ENCODE peak calls at places on chromosomes 1 and 21, in seven cellular contexts. G, Q, F, D, X, U and H are unnamed samples. For H3K27me3, the result is how much of the 10 kb centered on the place peaks cover.

GRCh38 chr1:237042892-237043576 is 1.1 kb downstream of the RYR2 start:
- DNase-seq in G (peak), Q (peak), F (no peak), D (peak), X (no peak), U (no peak), H (no peak)

GRCh38 chr1:85616011-85616705 is 35.6 kb downstream of the CCN1 start:
- DNase-seq in G (no peak), Q (no peak), F (no peak), D (no peak), X (no peak), U (no peak), H (no peak)

GRCh38 chr1:121418369-121419049 is 233.7 kb downstream of the SRGAP2C start:
- DNase-seq in G (no peak), Q (no peak), F (no peak), D (no peak), X (no peak), U (no peak), H (no peak)

GRCh38 chr1:23337869-23338268 is 6.2 kb downstream of the HNRNPR start:
- DNase-seq in G (no peak), Q (no peak), F (no peak), D (no peak), X (no peak), U (no peak), H (no peak)

GRCh38 chr1:215405211-215405610 is 161.9 kb upstream of the KCTD3 start:
- DNase-seq in G (no peak), Q (no peak), F (no peak), D (no peak), X (no peak), U (no peak), H (no peak)

GRCh38 chr1:152622803-152623202 is at the start of gene LCE3A:
- DNase-seq in G (no peak), Q (no peak), F (no peak), D (no peak), X (no peak), U (peak), H (no peak)

GRCh38 chr21:32372755-32373154 is 20.1 kb downstream of the URB1 start:
- DNase-seq in G (no peak), Q (no peak), F (no peak), D (no peak), X (no peak), U (no peak), H (no peak)

GRCh38 chr1:8238141-8239038 is 79.5 kb upstream of the SLC45A1 start:
- DNase-seq in G (no peak), Q (no peak), F (no peak), D (no peak), X (no peak), U (no peak), H (no peak)

GRCh38 chr1:176843352-176844297 is 320.9 kb downstream of the ASTN1 start:
- DNase-seq in G (no peak), Q (peak), F (no peak), D (peak), X (no peak), U (peak), H (peak)

GRCh38 chr21:33975548-33976081 is 60.0 kb upstream of the ATP5PO start:
- DNase-seq in G (no peak), Q (no peak), F (no peak), D (no peak), X (peak), U (peak), H (peak)

GRCh38 chr1:64505232-64505943 is 35.5 kb downstream of the CACHD1 start:
- DNase-seq in G (peak), Q (peak), F (no peak), D (peak), X (peak), U (no peak), H (peak)

GRCh38 chr1:152325111-152325510 is at the start of gene FLG:
- DNase-seq in G (no peak), Q (no peak), F (no peak), D (no peak), X (no peak), U (no peak), H (no peak)

GRCh38 chr1:201486158-201486557 is 17.2 kb upstream of the PHLDA3 start:
- DNase-seq in G (no peak), Q (no peak), F (no peak), D (no peak), X (no peak), U (no peak), H (no peak)

GRCh38 chr1:114079596-114080190 is 74.0 kb downstream of the SYT6 start:
- DNase-seq in G (no peak), Q (no peak), F (no peak), D (no peak), X (no peak), U (no peak), H (no peak)

GRCh38 chr1:239987103-239987745 is 104.5 kb upstream of the FMN2 start:
- DNase-seq in G (no peak), Q (peak), F (no peak), D (peak), X (no peak), U (peak), H (peak)

GRCh38 chr1:110756506-110756905 is 81.8 kb upstream of the KCNA3 start:
- DNase-seq in G (no peak), Q (peak), F (no peak), D (no peak), X (no peak), U (no peak), H (no peak)

GRCh38 chr21:43345746-43346409 is 81.1 kb downstream of the SIK1 start:
- DNase-seq in G (peak), Q (no peak), F (no peak), D (no peak), X (no peak), U (peak), H (no peak)

GRCh38 chr1:48977273-48977672 is 200.6 kb upstream of the BEND5 start:
- DNase-seq in G (no peak), Q (no peak), F (no peak), D (no peak), X (no peak), U (no peak), H (no peak)

GRCh38 chr1:41599912-41600311 is 115.4 kb upstream of the EDN2 start:
- DNase-seq in G (no peak), Q (no peak), F (no peak), D (no peak), X (no peak), U (no peak), H (no peak)

GRCh38 chr1:183832472-183832871 is 27.6 kb downstream of the RGL1 start:
- DNase-seq in G (no peak), Q (no peak), F (no peak), D (no peak), X (no peak), U (no peak), H (no peak)

GRCh38 chr1:224510880-224511645 is 76.5 kb upstream of the WDR26 start:
- DNase-seq in G (no peak), Q (no peak), F (no peak), D (no peak), X (no peak), U (peak), H (no peak)

GRCh38 chr1:237931631-237932030 is 40.9 kb upstream of the ZP4 start:
- DNase-seq in G (no peak), Q (no peak), F (no peak), D (no peak), X (no peak), U (no peak), H (no peak)

GRCh38 chr1:200512191-200512590 is 102.4 kb upstream of the ZNF281 start:
- DNase-seq in G (no peak), Q (no peak), F (no peak), D (no peak), X (no peak), U (no peak), H (no peak)

GRCh38 chr1:234987415-234988159 is 141.1 kb downstream of the TOMM20 start:
- DNase-seq in G (no peak), Q (peak), F (peak), D (peak), X (no peak), U (no peak), H (no peak)

GRCh38 chr1:3360646-3361257 is 93.7 kb upstream of the ARHGEF16 start:
- DNase-seq in G (no peak), Q (no peak), F (no peak), D (peak), X (no peak), U (no peak), H (no peak)

GRCh38 chr1:61818992-61819391 is 76.7 kb downstream of the PATJ start:
- DNase-seq in G (no peak), Q (no peak), F (no peak), D (no peak), X (no peak), U (no peak), H (no peak)

GRCh38 chr1:37602750-37603694 is 7.3 kb upstream of the GNL2 start:
- DNase-seq in G (no peak), Q (peak), F (no peak), D (peak), X (peak), U (peak), H (peak)

GRCh38 chr21:39083377-39084008 is 99.8 kb downstream of the PSMG1 start:
- DNase-seq in G (peak), Q (no peak), F (no peak), D (peak), X (no peak), U (no peak), H (no peak)

GRCh38 chr1:15764269-15764764 is 5.7 kb downstream of the FBLIM1 start:
- DNase-seq in G (no peak), Q (peak), F (no peak), D (no peak), X (no peak), U (no peak), H (no peak)

GRCh38 chr1:178344513-178345077 is 152.2 kb downstream of the CLEC20A start:
- DNase-seq in G (no peak), Q (no peak), F (no peak), D (peak), X (no peak), U (no peak), H (no peak)

GRCh38 chr1:29330089-29330488 is 93.8 kb downstream of the PTPRU start:
- DNase-seq in G (peak), Q (no peak), F (no peak), D (no peak), X (no peak), U (no peak), H (no peak)

GRCh38 chr1:78490861-78491310 is at the start of gene PTGFR:
- DNase-seq in G (peak), Q (no peak), F (no peak), D (peak), X (no peak), U (no peak), H (no peak)

GRCh38 chr1:201883786-201884185 is 4.9 kb upstream of the SHISA4 start:
- DNase-seq in G (no peak), Q (peak), F (no peak), D (no peak), X (no peak), U (no peak), H (no peak)

DNA sequence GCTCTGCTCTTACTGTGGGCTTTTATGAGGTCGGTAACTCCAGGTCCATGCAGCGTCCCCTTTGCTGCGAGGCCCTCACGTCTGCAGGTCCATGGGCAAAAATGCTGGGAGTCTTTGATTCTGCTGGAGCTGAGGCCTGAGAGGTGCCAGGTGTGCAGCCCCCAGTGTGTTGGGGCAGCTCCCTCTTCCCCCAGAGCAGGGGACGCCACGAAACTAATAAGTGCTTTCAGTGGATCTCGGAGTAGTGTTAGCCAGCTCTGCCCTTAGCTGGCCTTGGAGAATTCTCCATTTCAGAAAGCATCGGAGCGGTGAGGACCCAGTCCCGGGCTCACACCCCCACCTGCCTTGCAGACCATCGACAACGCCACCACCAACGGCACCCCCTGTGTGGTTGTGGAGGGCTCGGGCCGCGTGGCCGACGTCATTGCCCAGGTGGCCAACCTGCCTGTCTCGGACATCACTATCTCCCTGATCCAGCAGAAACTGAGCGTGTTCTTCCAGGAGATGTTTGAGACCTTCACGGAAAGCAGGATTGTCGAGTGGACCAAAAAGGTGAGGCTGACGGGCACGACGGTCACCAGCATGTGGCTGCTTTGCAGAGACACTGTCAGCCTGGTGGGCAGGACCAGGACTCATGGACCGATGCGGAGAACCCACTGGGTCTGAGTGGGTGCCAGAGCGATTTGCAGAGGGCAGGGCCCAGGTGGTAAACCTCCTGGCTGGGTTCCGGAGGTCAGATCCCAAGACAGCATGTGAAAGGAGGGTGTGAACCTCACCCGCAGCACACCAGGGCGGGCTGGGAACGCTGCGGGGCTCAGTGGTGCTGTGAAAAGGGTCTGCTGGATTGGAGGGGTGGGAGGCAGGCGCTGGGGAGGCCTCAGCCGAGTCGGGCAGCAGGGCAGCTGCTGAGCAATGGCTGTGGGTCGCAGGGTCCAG is 25.5 kb downstream of the TRPM2 start:
- DNase-seq in G (peak), Q (no peak), F (no peak), D (no peak), X (no peak), U (no peak), H (no peak)
- H3K27me3 ChIP-seq in G (under half), Q (under half), F (under half), D (under half), X (under half), U (under half), H (under half)

GRCh38 chr1:63054184-63054583 is 268.2 kb upstream of the FOXD3 start:
- DNase-seq in G (no peak), Q (no peak), F (no peak), D (no peak), X (no peak), U (no peak), H (no peak)
- H3K27me3 ChIP-seq in G (under half), Q (under half), F (under half), D (under half), X (under half), U (under half), H (under half)

GRCh38 chr1:94071391-94071790 is 49.6 kb downstream of the ABCA4 start:
- DNase-seq in G (no peak), Q (no peak), F (no peak), D (no peak), X (no peak), U (no peak), H (no peak)
- H3K27me3 ChIP-seq in G (under half), Q (under half), F (under half), D (under half), X (under half), U (under half), H (under half)

DNA sequence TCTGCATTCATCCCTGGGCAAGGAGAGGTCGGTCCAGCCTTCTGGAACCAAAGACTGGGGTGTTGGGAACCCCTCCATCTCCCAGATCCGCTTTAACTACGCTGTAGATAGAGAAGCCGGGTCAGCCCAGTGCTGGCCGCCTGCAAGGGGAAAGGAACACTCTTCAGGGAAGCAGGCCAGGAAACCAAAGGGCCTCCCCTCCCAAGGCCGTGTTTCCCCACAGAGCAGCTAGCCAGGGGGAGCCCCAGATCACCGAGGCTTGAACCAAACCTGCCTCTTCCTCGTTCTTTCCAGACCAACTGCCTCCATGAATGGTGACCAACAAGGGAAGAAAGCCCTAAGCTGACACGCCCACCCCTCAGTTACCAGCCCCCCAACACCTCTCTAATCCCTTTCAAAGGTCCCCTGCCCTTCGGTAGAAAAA is 1.2 kb upstream of the CHD5 start:
- DNase-seq in G (no peak), Q (no peak), F (no peak), D (no peak), X (no peak), U (no peak), H (no peak)
- H3K27me3 ChIP-seq in G (under half), Q (under half), F (under half), D (under half), X (under half), U (under half), H (under half)